ENCODE peak calls at places on chromosome 21, in five cellular contexts. V is stimulated activated CD8-positive, alpha-beta memory T cell treated with anti-CD3 and anti-CD28 coated beads, Interleukin-7, amount 100 ng/mL, for 1 hour; L is fibroblast of villous mesenchyme; G is effector memory CD4-positive, alpha-beta T cell; S is HTR-8/SVneo. M is an unnamed sample.

GRCh38 chr21:16589499-16589898 is 859.7 kb downstream of the USP25 start:
- DNase-seq in V (no peak), L (no peak), G (no peak), S (no peak), M (no peak)

GRCh38 chr21:44783023-44783696 is 18.5 kb downstream of the UBE2G2 start:
- DNase-seq in V (no peak), L (no peak), G (no peak), S (no peak), M (no peak)

GRCh38 chr21:41164981-41165650 is 2.8 kb upstream of the BACE2 start:
- DNase-seq in V (no peak), L (no peak), G (no peak), S (no peak), M (peak; percentile 88)

GRCh38 chr21:45316871-45317400 is 29.2 kb upstream of the POFUT2 start:
- DNase-seq in V (no peak), L (no peak), G (no peak), S (no peak), M (no peak)

GRCh38 chr21:42219606-42220137 is 732 bp downstream of the ABCG1 start:
- DNase-seq in V (no peak), L (no peak), G (peak; percentile 29), S (no peak), M (no peak)

GRCh38 chr21:26845066-26845749 is at the start of gene ADAMTS1:
- DNase-seq in V (no peak), L (peak; percentile 94), G (no peak), S (peak; percentile 66), M (peak; percentile 86)

GRCh38 chr21:15206514-15206913 is 141.7 kb upstream of the NRIP1 start:
- DNase-seq in V (no peak), L (no peak), G (no peak), S (no peak), M (no peak)

GRCh38 chr21:39671986-39672385 is 59.2 kb downstream of the B3GALT5 start:
- DNase-seq in V (no peak), L (no peak), G (no peak), S (no peak), M (no peak)

GRCh38 chr21:27171704-27172103 is 204.8 kb upstream of the ADAMTS5 start:
- DNase-seq in V (no peak), L (peak; percentile 78), G (no peak), S (no peak), M (no peak)

GRCh38 chr21:31203371-31204054 is 140.5 kb downstream of the TIAM1 start:
- DNase-seq in V (no peak), L (no peak), G (no peak), S (peak; percentile 6), M (no peak)

GRCh38 chr21:28992526-28993292 is at the start of gene LTN1:
- DNase-seq in V (peak; percentile 97), L (peak; percentile 100), G (peak; percentile 99), S (peak; percentile 97), M (peak; percentile 99)

GRCh38 chr21:35149698-35150097 is 100.6 kb upstream of the RUNX1 start:
- DNase-seq in V (no peak), L (peak; percentile 24), G (no peak), S (peak; percentile 29), M (no peak)

GRCh38 chr21:17427831-17428483 is 84.9 kb upstream of the CXADR start:
- DNase-seq in V (no peak), L (no peak), G (no peak), S (no peak), M (no peak)

GRCh38 chr21:36257657-36258056 is 62.3 kb upstream of the MORC3 start:
- DNase-seq in V (no peak), L (no peak), G (no peak), S (no peak), M (no peak)

GRCh38 chr21:32826317-32827167 is 55.0 kb upstream of the PAXBP1 start:
- DNase-seq in V (no peak), L (peak; percentile 64), G (no peak), S (peak; percentile 20), M (peak; percentile 49)

GRCh38 chr21:32083175-32083574 is 195.7 kb downstream of the MIS18A start:
- DNase-seq in V (no peak), L (no peak), G (no peak), S (no peak), M (no peak)

GRCh38 chr21:16250282-16250681 is 520.5 kb downstream of the USP25 start:
- DNase-seq in V (no peak), L (no peak), G (no peak), S (no peak), M (no peak)

GRCh38 chr21:34592120-34592561 is 22.8 kb downstream of the RCAN1 start:
- DNase-seq in V (no peak), L (peak; percentile 90), G (no peak), S (no peak), M (peak; percentile 61)

GRCh38 chr21:44686843-44687561 is 5.0 kb upstream of the KRTAP12-1 start:
- DNase-seq in V (no peak), L (no peak), G (no peak), S (no peak), M (peak; percentile 7)

GRCh38 chr21:35164971-35165483 is 115.9 kb upstream of the RUNX1 start:
- DNase-seq in V (no peak), L (no peak), G (no peak), S (no peak), M (no peak)

GRCh38 chr21:44511219-44511937 is 28.6 kb downstream of the KRTAP10-1 start:
- DNase-seq in V (no peak), L (no peak), G (no peak), S (no peak), M (no peak)

GRCh38 chr21:41207401-41208388 is 39.7 kb downstream of the BACE2 start:
- DNase-seq in V (no peak), L (peak; percentile 22), G (no peak), S (no peak), M (peak; percentile 59)

GRCh38 chr21:42525676-42526378 is 12.2 kb downstream of the SLC37A1 start:
- DNase-seq in V (no peak), L (no peak), G (no peak), S (no peak), M (no peak)

GRCh38 chr21:22758478-22758877 is 1760.3 kb downstream of the NCAM2 start:
- DNase-seq in V (no peak), L (no peak), G (no peak), S (no peak), M (no peak)

GRCh38 chr21:29656504-29657227 is 283.1 kb downstream of the GRIK1 start:
- DNase-seq in V (no peak), L (peak; percentile 55), G (no peak), S (peak; percentile 63), M (no peak)

GRCh38 chr21:42337830-42338729 is 12.7 kb downstream of the TFF2 start:
- DNase-seq in V (peak; percentile 51), L (peak; percentile 24), G (peak; percentile 73), S (peak; percentile 25), M (peak; percentile 81)

GRCh38 chr21:44758781-44759627 is 42.6 kb downstream of the UBE2G2 start:
- DNase-seq in V (no peak), L (no peak), G (no peak), S (no peak), M (no peak)

GRCh38 chr21:33257404-33257803 is 8.8 kb upstream of the IL10RB start:
- DNase-seq in V (no peak), L (no peak), G (no peak), S (no peak), M (no peak)

GRCh38 chr21:41245509-41246135 is 71.0 kb upstream of the FAM3B start:
- DNase-seq in V (no peak), L (no peak), G (no peak), S (no peak), M (no peak)

GRCh38 chr21:34362670-34363069 is 1.1 kb upstream of the KCNE2 start:
- DNase-seq in V (no peak), L (no peak), G (no peak), S (no peak), M (no peak)

GRCh38 chr21:42820513-42821465 is 58.5 kb downstream of the WDR4 start:
- DNase-seq in V (no peak), L (no peak), G (no peak), S (no peak), M (no peak)

GRCh38 chr21:46120301-46121285 is 22.7 kb downstream of the COL6A2 start:
- DNase-seq in V (no peak), L (no peak), G (no peak), S (no peak), M (no peak)

GRCh38 chr21:39444406-39445145 is 1.0 kb downstream of the LCA5L start:
- DNase-seq in V (no peak), L (peak; percentile 49), G (no peak), S (peak; percentile 44), M (no peak)

GRCh38 chr21:45169001-45169400 is 94.6 kb downstream of the ADARB1 start:
- DNase-seq in V (no peak), L (no peak), G (no peak), S (no peak), M (no peak)

GRCh38 chr21:35323947-35324346 is 274.8 kb upstream of the RUNX1 start:
- DNase-seq in V (no peak), L (peak; percentile 88), G (no peak), S (no peak), M (peak; percentile 87)

GRCh38 chr21:17454315-17455027 is 58.4 kb upstream of the CXADR start:
- DNase-seq in V (no peak), L (peak; percentile 91), G (no peak), S (peak; percentile 54), M (no peak)

GRCh38 chr21:31181089-31181757 is 142.9 kb upstream of the KRTAP19-8 start:
- DNase-seq in V (no peak), L (no peak), G (peak; percentile 14), S (no peak), M (no peak)